ENCODE peak calls at places on chromosome 1, in eight cellular contexts. U is epithelial cell of esophagus, X is Daoy, Q is spleen, R is AML-193, N is NCI-H1092 treated with DMSO at 0.1 percent for 48 hours, L is GM12865, V is NCI-H526. Z is an unnamed sample.

GRCh38 chr1:54254055-54254454 is 54.1 kb downstream of the MRPL37 start:
- DNase-seq in U (peak), X (peak), Q (no peak), R (no peak), N (no peak), L (no peak), V (no peak), Z (no peak)

GRCh38 chr1:202154766-202155477 is 5.5 kb downstream of the PTPN7 start:
- DNase-seq in U (peak), X (peak), Q (no peak), R (peak), N (peak), L (peak), V (peak), Z (no peak)

GRCh38 chr1:231493421-231494185 is 34.9 kb upstream of the TSNAX start:
- DNase-seq in U (peak), X (peak), Q (no peak), R (no peak), N (no peak), L (peak), V (no peak), Z (no peak)

GRCh38 chr1:97038410-97038809 is 316.8 kb downstream of the PTBP2 start:
- DNase-seq in U (no peak), X (no peak), Q (no peak), R (no peak), N (no peak), L (peak), V (no peak), Z (no peak)

GRCh38 chr1:207397525-207397926 is 56.6 kb upstream of the CR2 start:
- DNase-seq in U (no peak), X (no peak), Q (no peak), R (no peak), N (no peak), L (no peak), V (no peak), Z (peak)

GRCh38 chr1:169110691-169111447 is 4.4 kb downstream of the ATP1B1 start:
- DNase-seq in U (no peak), X (no peak), Q (no peak), R (no peak), N (no peak), L (no peak), V (no peak), Z (no peak)

GRCh38 chr1:43439781-43440180 is 13.9 kb downstream of the HYI start:
- DNase-seq in U (no peak), X (no peak), Q (peak), R (no peak), N (no peak), L (no peak), V (no peak), Z (no peak)

GRCh38 chr1:166884040-166884642 is 8.1 kb upstream of the TADA1 start:
- DNase-seq in U (peak), X (peak), Q (peak), R (no peak), N (peak), L (peak), V (peak), Z (no peak)

GRCh38 chr1:163162281-163162937 is 40.3 kb downstream of the RGS5 start:
- DNase-seq in U (no peak), X (no peak), Q (no peak), R (no peak), N (no peak), L (no peak), V (no peak), Z (no peak)

GRCh38 chr1:234579967-234580366 is 30.0 kb downstream of the IRF2BP2 start:
- DNase-seq in U (peak), X (no peak), Q (no peak), R (peak), N (no peak), L (no peak), V (no peak), Z (no peak)

GRCh38 chr1:160496334-160496733 is 26.7 kb downstream of the SLAMF6 start:
- DNase-seq in U (no peak), X (no peak), Q (no peak), R (no peak), N (no peak), L (no peak), V (no peak), Z (no peak)

GRCh38 chr1:236515443-236515958 is 8.3 kb upstream of the LGALS8 start:
- DNase-seq in U (no peak), X (no peak), Q (no peak), R (no peak), N (peak), L (no peak), V (peak), Z (no peak)

GRCh38 chr1:57188169-57188568 is 222.4 kb upstream of the C8B start:
- DNase-seq in U (peak), X (no peak), Q (no peak), R (no peak), N (no peak), L (no peak), V (no peak), Z (peak)

GRCh38 chr1:86868477-86868876 is 45.4 kb downstream of the SELENOF start:
- DNase-seq in U (peak), X (no peak), Q (no peak), R (no peak), N (no peak), L (no peak), V (no peak), Z (no peak)

GRCh38 chr1:9317591-9318331 is 25.1 kb downstream of the SPSB1 start:
- DNase-seq in U (peak), X (peak), Q (no peak), R (no peak), N (peak), L (no peak), V (no peak), Z (no peak)

GRCh38 chr1:10940451-10940804 is 72.0 kb upstream of the TARDBP start:
- DNase-seq in U (no peak), X (no peak), Q (no peak), R (no peak), N (no peak), L (no peak), V (no peak), Z (no peak)

GRCh38 chr1:245690153-245690552 is 535.4 kb downstream of the KIF26B start:
- DNase-seq in U (no peak), X (no peak), Q (peak), R (no peak), N (no peak), L (no peak), V (no peak), Z (no peak)

GRCh38 chr1:230977781-230978490 is 725 bp downstream of the TTC13 start:
- DNase-seq in U (peak), X (peak), Q (no peak), R (peak), N (peak), L (peak), V (peak), Z (no peak)